ENCODE peak calls at places on chromosomes 16 and 17, in four cellular contexts. One of them, this sample, is unnamed.

GRCh38 chr16:89695086-89695874 is 6.2 kb downstream of the SPATA2L start:
- DNase-seq in fibroblast of pulmonary artery: no peak
- DNase-seq in nephron progenitor cell: no peak
- DNase-seq in NCI-H1930: no peak
- DNase-seq in this sample: no peak

GRCh38 chr16:49469323-49469670 is 95.7 kb downstream of the C16orf78 start:
- DNase-seq in nephron progenitor cell: no peak
- DNase-seq in NCI-H1930: no peak
- DNase-seq in fibroblast of pulmonary artery: no peak
- DNase-seq in this sample: no peak

GRCh38 chr16:3861808-3862451 is 18.6 kb downstream of the CREBBP start:
- DNase-seq in fibroblast of pulmonary artery: no peak
- DNase-seq in NCI-H1930: no peak
- DNase-seq in nephron progenitor cell: no peak
- DNase-seq in this sample: no peak

GRCh38 chr17:15478845-15479244 is 11.4 kb upstream of the CDRT4 start:
- DNase-seq in NCI-H1930: no peak
- DNase-seq in fibroblast of pulmonary artery: no peak
- DNase-seq in nephron progenitor cell: no peak
- DNase-seq in this sample: no peak

GRCh38 chr16:8849411-8850011 is 19.3 kb downstream of the CARHSP1 start:
- DNase-seq in nephron progenitor cell: no peak
- DNase-seq in NCI-H1930: no peak
- DNase-seq in fibroblast of pulmonary artery: peak
- DNase-seq in this sample: no peak

GRCh38 chr17:19579867-19580565 is 46.4 kb downstream of the SLC47A1 start:
- DNase-seq in fibroblast of pulmonary artery: peak
- DNase-seq in NCI-H1930: no peak
- DNase-seq in nephron progenitor cell: peak
- DNase-seq in this sample: no peak

GRCh38 chr16:73056911-73057310 is 9.0 kb upstream of the ZFHX3 start:
- DNase-seq in fibroblast of pulmonary artery: peak
- DNase-seq in nephron progenitor cell: no peak
- DNase-seq in NCI-H1930: no peak
- DNase-seq in this sample: no peak

GRCh38 chr17:30926516-30926915 is 4.8 kb downstream of the ADAP2 start:
- DNase-seq in NCI-H1930: no peak
- DNase-seq in fibroblast of pulmonary artery: no peak
- DNase-seq in nephron progenitor cell: no peak
- DNase-seq in this sample: no peak

GRCh38 chr16:85724126-85724879 is 26.6 kb downstream of the C16orf74 start:
- DNase-seq in fibroblast of pulmonary artery: no peak
- DNase-seq in nephron progenitor cell: no peak
- DNase-seq in NCI-H1930: no peak
- DNase-seq in this sample: no peak

GRCh38 chr17:17127730-17128291 is 78.3 kb downstream of the PLD6 start:
- DNase-seq in nephron progenitor cell: no peak
- DNase-seq in NCI-H1930: no peak
- DNase-seq in fibroblast of pulmonary artery: no peak
- DNase-seq in this sample: no peak

GRCh38 chr16:50940275-50940854 is 198.5 kb downstream of the CYLD start:
- DNase-seq in fibroblast of pulmonary artery: no peak
- DNase-seq in nephron progenitor cell: no peak
- DNase-seq in NCI-H1930: no peak
- DNase-seq in this sample: no peak

GRCh38 chr17:42399121-42399520 is 10.9 kb upstream of the STAT3 start:
- DNase-seq in fibroblast of pulmonary artery: no peak
- DNase-seq in nephron progenitor cell: no peak
- DNase-seq in NCI-H1930: no peak
- DNase-seq in this sample: no peak

GRCh38 chr17:49976828-49977202 is 7.8 kb downstream of the DLX4 start:
- DNase-seq in NCI-H1930: no peak
- DNase-seq in nephron progenitor cell: no peak
- DNase-seq in fibroblast of pulmonary artery: no peak
- DNase-seq in this sample: no peak

GRCh38 chr16:11032922-11033291 is 88.5 kb downstream of the CLEC16A start:
- DNase-seq in fibroblast of pulmonary artery: peak
- DNase-seq in NCI-H1930: no peak
- DNase-seq in nephron progenitor cell: no peak
- DNase-seq in this sample: no peak

GRCh38 chr17:21214777-21215541 is 998 bp upstream of the TMEM11 start:
- DNase-seq in fibroblast of pulmonary artery: peak
- DNase-seq in NCI-H1930: no peak
- DNase-seq in nephron progenitor cell: peak
- DNase-seq in this sample: no peak

GRCh38 chr17:44065668-44066203 is 735 bp downstream of the LSM12 start:
- DNase-seq in NCI-H1930: no peak
- DNase-seq in nephron progenitor cell: no peak
- DNase-seq in fibroblast of pulmonary artery: peak
- DNase-seq in this sample: peak

GRCh38 chr17:40014375-40014980 is 762 bp upstream of the CSF3 start:
- DNase-seq in nephron progenitor cell: no peak
- DNase-seq in fibroblast of pulmonary artery: peak
- DNase-seq in NCI-H1930: no peak
- DNase-seq in this sample: no peak

GRCh38 chr16:649646-650045 is 481 bp downstream of the WDR90 start:
- DNase-seq in nephron progenitor cell: no peak
- DNase-seq in NCI-H1930: no peak
- DNase-seq in fibroblast of pulmonary artery: no peak
- DNase-seq in this sample: no peak

GRCh38 chr16:89922884-89923639 is at the start of gene TUBB3:
- DNase-seq in fibroblast of pulmonary artery: peak
- DNase-seq in NCI-H1930: peak
- DNase-seq in nephron progenitor cell: peak
- DNase-seq in this sample: peak

GRCh38 chr17:39455919-39456318 is 4.9 kb upstream of the MED1 start:
- DNase-seq in fibroblast of pulmonary artery: no peak
- DNase-seq in nephron progenitor cell: no peak
- DNase-seq in NCI-H1930: no peak
- DNase-seq in this sample: no peak

GRCh38 chr17:35243459-35244204 is 760 bp downstream of the SLFN5 start:
- DNase-seq in fibroblast of pulmonary artery: peak
- DNase-seq in NCI-H1930: no peak
- DNase-seq in nephron progenitor cell: peak
- DNase-seq in this sample: peak

GRCh38 chr17:13562271-13562800 is 39.4 kb downstream of the HS3ST3A1 start:
- DNase-seq in NCI-H1930: no peak
- DNase-seq in nephron progenitor cell: peak
- DNase-seq in fibroblast of pulmonary artery: peak
- DNase-seq in this sample: no peak

GRCh38 chr16:78660795-78661194 is 561.3 kb downstream of the WWOX start:
- DNase-seq in NCI-H1930: no peak
- DNase-seq in fibroblast of pulmonary artery: no peak
- DNase-seq in nephron progenitor cell: no peak
- DNase-seq in this sample: no peak

This sample was measured in Jurkat, Clone E6-1.